ENCODE peak calls at places on chromosomes 16 and 17, in nine cellular contexts. V is HepG2; C is Panc1; F is esophagus squamous epithelium; H is mucosa of descending colon; S is CD8-positive, alpha-beta memory T cell; X is lower lobe of right lung; N is A549; T is breast epithelium. P is an unnamed sample.

GRCh38 chr17:17681744-17682292 is 560 bp downstream of the RAI1 start:
- DNase-seq in V (no peak), C (no peak), F (no peak), H (no peak), S (peak; percentile 18), X (no peak), N (no peak), T (no peak), P (peak; percentile 38)

GRCh38 chr16:89190150-89190958 is 10.0 kb downstream of the SLC22A31 start:
- DNase-seq in V (no peak), C (no peak), F (no peak), H (no peak), S (no peak), X (peak; percentile 39), N (no peak), T (no peak), P (no peak)

GRCh38 chr17:55609737-55610201 is 98.5 kb upstream of the SMIM36 start:
- DNase-seq in V (no peak), C (no peak), F (no peak), H (peak; percentile 36), S (no peak), X (no peak), N (no peak), T (no peak), P (no peak)

GRCh38 chr16:19446300-19446846 is 28.7 kb downstream of the TMC5 start:
- DNase-seq in V (no peak), C (no peak), F (no peak), H (no peak), S (no peak), X (no peak), N (no peak), T (no peak), P (no peak)

GRCh38 chr17:80257716-80258213 is 2.9 kb upstream of the RNF213 start:
- DNase-seq in V (no peak), C (no peak), F (no peak), H (peak; percentile 76), S (no peak), X (no peak), N (no peak), T (no peak), P (no peak)

GRCh38 chr17:13359774-13360173 is 242.0 kb downstream of the HS3ST3A1 start:
- DNase-seq in V (no peak), C (no peak), F (no peak), H (no peak), S (no peak), X (no peak), N (no peak), T (no peak), P (peak; percentile 16)

GRCh38 chr16:63005356-63005755 is 969.1 kb upstream of the CDH8 start:
- DNase-seq in V (no peak), C (no peak), F (no peak), H (no peak), S (no peak), X (no peak), N (no peak), T (no peak), P (peak; percentile 58)

GRCh38 chr17:36786867-36787266 is 150.4 kb upstream of the LHX1 start:
- DNase-seq in V (no peak), C (no peak), F (no peak), H (no peak), S (no peak), X (no peak), N (no peak), T (no peak), P (no peak)

GRCh38 chr17:81902023-81902652 is at the start of gene NPB:
- DNase-seq in V (no peak), C (no peak), F (no peak), H (no peak), S (no peak), X (no peak), N (no peak), T (no peak), P (peak; percentile 70)
- H3K4me3 ChIP-seq in V (peak within 1 kb of the TSS; percentile 17), C (peak within 1 kb of the TSS; percentile 13), F (peak within 1 kb of the TSS; percentile 23), H (no peak within 1 kb of the TSS), S (no peak within 1 kb of the TSS), X (peak within 1 kb of the TSS; percentile 40), N (no peak within 1 kb of the TSS), T (peak within 1 kb of the TSS; percentile 70), P (peak within 1 kb of the TSS; percentile 19)

DNA sequence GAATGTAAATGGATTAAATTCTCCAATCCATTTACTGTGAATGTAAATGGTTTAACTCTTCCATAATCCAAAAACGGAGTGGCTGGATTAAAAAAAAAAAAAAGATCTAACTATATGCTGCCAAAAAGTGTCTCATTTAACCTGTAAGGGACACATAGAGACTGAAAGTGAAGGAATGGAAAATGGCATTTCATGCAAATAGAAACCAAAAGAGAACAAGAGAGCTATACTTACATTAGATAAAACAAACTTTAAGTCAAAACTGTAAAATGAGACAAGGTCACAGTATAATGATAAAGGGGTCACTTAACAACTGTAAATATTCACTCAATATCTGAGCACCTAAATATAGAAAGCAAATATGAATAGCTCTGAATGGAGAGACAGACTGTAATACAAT is 36.6 kb downstream of the CDR2 start:
- DNase-seq in V (no peak), C (no peak), F (no peak), H (no peak), S (no peak), X (no peak), N (no peak), T (no peak), P (no peak)
- H3K9me3 ChIP-seq in V (peaks cover 13% of the 10 kb centered on the region), C (peaks cover 2% of the 10 kb centered on the region), F (no peaks in the 10 kb centered on the region), H (peaks cover 14% of the 10 kb centered on the region), S (peaks cover 12% of the 10 kb centered on the region), X (peaks cover 14% of the 10 kb centered on the region), N (peaks cover 45% of the 10 kb centered on the region), T (peaks cover 18% of the 10 kb centered on the region), P (no peaks in the 10 kb centered on the region)

DNA sequence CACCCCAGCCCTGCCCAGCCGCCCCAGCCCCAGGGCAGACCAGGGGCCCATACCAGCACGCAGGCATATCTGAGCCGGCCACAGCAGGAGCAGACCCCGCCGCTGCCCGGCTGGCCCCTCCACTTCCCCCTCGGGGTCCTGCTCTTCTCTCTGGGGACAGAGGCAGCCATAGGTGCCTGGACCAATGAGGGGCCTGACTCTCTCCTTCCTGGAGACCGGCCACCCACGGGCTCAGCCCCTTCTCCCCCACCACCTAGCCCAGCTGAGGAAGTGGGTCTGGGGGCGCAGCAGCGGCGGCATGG is 3.8 kb downstream of the TMC6 start:
- DNase-seq in V (no peak), C (no peak), F (no peak), H (no peak), S (no peak), X (no peak), N (no peak), T (no peak), P (no peak)
- H3K4me3 ChIP-seq in V (no peak overlapping the region), C (no peak overlapping the region), F (no peak overlapping the region), H (no peak overlapping the region), S (peak overlapping the region; percentile 79), X (peak overlapping the region; percentile 11), N (no peak overlapping the region), T (no peak overlapping the region), P (no peak overlapping the region)

GRCh38 chr17:27086526-27086925 is 207.4 kb upstream of the WSB1 start:
- DNase-seq in V (no peak), C (no peak), F (no peak), H (no peak), S (no peak), X (no peak), N (no peak), T (no peak), P (no peak)

GRCh38 chr17:27083408-27084185 is 210.3 kb upstream of the WSB1 start:
- DNase-seq in V (no peak), C (no peak), F (no peak), H (no peak), S (no peak), X (no peak), N (no peak), T (no peak), P (no peak)

GRCh38 chr17:27082775-27083154 is 211.1 kb upstream of the WSB1 start:
- DNase-seq in V (no peak), C (no peak), F (no peak), H (no peak), S (no peak), X (no peak), N (no peak), T (no peak), P (no peak)

GRCh38 chr17:27087935-27088766 is 205.8 kb upstream of the WSB1 start:
- DNase-seq in V (no peak), C (no peak), F (no peak), H (no peak), S (no peak), X (no peak), N (no peak), T (no peak), P (no peak)

GRCh38 chr17:27085517-27085916 is 208.4 kb upstream of the WSB1 start:
- DNase-seq in V (no peak), C (no peak), F (no peak), H (no peak), S (no peak), X (no peak), N (no peak), T (no peak), P (no peak)
- H3K9me3 ChIP-seq in V (no peaks in the 10 kb centered on the region), C (no peaks in the 10 kb centered on the region), F (no peaks in the 10 kb centered on the region), H (peaks cover 8% of the 10 kb centered on the region), S (no peaks in the 10 kb centered on the region), X (no peaks in the 10 kb centered on the region), N (no peaks in the 10 kb centered on the region), T (no peaks in the 10 kb centered on the region), P (no peaks in the 10 kb centered on the region)

GRCh38 chr17:34578656-34579016 is 746 bp upstream of the TMEM132E start:
- DNase-seq in V (no peak), C (no peak), F (no peak), H (no peak), S (no peak), X (no peak), N (no peak), T (no peak), P (no peak)
- H3K4me3 ChIP-seq in V (no peak overlapping the region), C (no peak overlapping the region), F (peak overlapping the region; percentile 45), H (no peak overlapping the region), S (no peak overlapping the region), X (peak overlapping the region; percentile 60), N (no peak overlapping the region), T (peak overlapping the region; percentile 79), P (peak overlapping the region; percentile 44)